ENCODE peak calls at places on chromosome 13, in seven cellular contexts. R is activated B cell treated with CpG ODN at 0.5 μM for 24 hours, O is fibroblast of lung, Y is HL-60, D is AG09319, X is lower lobe of right lung, T is AG09309. V is an unnamed sample.

GRCh38 chr13:33487575-33488243 is 202.2 kb upstream of the STARD13 start:
- DNase-seq in R (no peak), O (peak), Y (peak), D (peak), X (no peak), T (no peak), V (no peak)

GRCh38 chr13:48400820-48401219 is 12.1 kb downstream of the LPAR6 start:
- DNase-seq in R (no peak), O (peak), Y (no peak), D (peak), X (no peak), T (peak), V (no peak)

GRCh38 chr13:32210081-32210480 is 105.1 kb downstream of the ZAR1L start:
- DNase-seq in R (no peak), O (no peak), Y (no peak), D (no peak), X (no peak), T (no peak), V (no peak)

GRCh38 chr13:97359181-97360057 is 74.5 kb upstream of the RAP2A start:
- DNase-seq in R (no peak), O (peak), Y (peak), D (no peak), X (no peak), T (peak), V (peak)

GRCh38 chr13:32737111-32737571 is 150.9 kb downstream of the PDS5B start:
- DNase-seq in R (no peak), O (peak), Y (no peak), D (no peak), X (no peak), T (no peak), V (no peak)

GRCh38 chr13:32587014-32587773 is 942 bp downstream of the PDS5B start:
- DNase-seq in R (peak), O (peak), Y (peak), D (peak), X (peak), T (no peak), V (peak)

GRCh38 chr13:79481685-79482052 is 714 bp downstream of the NDFIP2 start:
- DNase-seq in R (peak), O (no peak), Y (peak), D (no peak), X (no peak), T (no peak), V (no peak)

GRCh38 chr13:92303428-92303827 is 905.0 kb downstream of the GPC5 start:
- DNase-seq in R (no peak), O (peak), Y (no peak), D (no peak), X (no peak), T (no peak), V (no peak)

GRCh38 chr13:51905787-51906186 is 44.0 kb downstream of the CCDC70 start:
- DNase-seq in R (no peak), O (no peak), Y (no peak), D (no peak), X (no peak), T (no peak), V (no peak)

GRCh38 chr13:75407473-75407872 is 74.5 kb downstream of the TBC1D4 start:
- DNase-seq in R (no peak), O (no peak), Y (no peak), D (no peak), X (no peak), T (no peak), V (no peak)

GRCh38 chr13:67518785-67519184 is 288.6 kb upstream of the PCDH9 start:
- DNase-seq in R (no peak), O (no peak), Y (no peak), D (no peak), X (no peak), T (no peak), V (no peak)

GRCh38 chr13:50914848-50915247 is 5.3 kb downstream of the RNASEH2B start:
- DNase-seq in R (no peak), O (no peak), Y (no peak), D (no peak), X (no peak), T (no peak), V (no peak)

GRCh38 chr13:35994131-35994966 is 136.8 kb downstream of the DCLK1 start:
- DNase-seq in R (no peak), O (peak), Y (no peak), D (peak), X (no peak), T (peak), V (no peak)

GRCh38 chr13:29508130-29508873 is 87.2 kb downstream of the SLC7A1 start:
- DNase-seq in R (peak), O (peak), Y (peak), D (peak), X (peak), T (peak), V (peak)

GRCh38 chr13:23674795-23675640 is 104.8 kb downstream of the TNFRSF19 start:
- DNase-seq in R (no peak), O (peak), Y (no peak), D (peak), X (no peak), T (peak), V (no peak)

GRCh38 chr13:44967656-44968451 is 21.4 kb downstream of the NUFIP1 start:
- DNase-seq in R (no peak), O (peak), Y (no peak), D (no peak), X (no peak), T (no peak), V (no peak)

GRCh38 chr13:45325806-45326205 is 15.2 kb downstream of the TPT1 start:
- DNase-seq in R (no peak), O (peak), Y (peak), D (no peak), X (no peak), T (peak), V (no peak)

GRCh38 chr13:91203430-91203829 is 144.1 kb upstream of the MIR17HG start:
- DNase-seq in R (no peak), O (no peak), Y (no peak), D (no peak), X (no peak), T (no peak), V (no peak)

GRCh38 chr13:91199866-91200265 is 147.6 kb upstream of the MIR17HG start:
- DNase-seq in R (no peak), O (no peak), Y (no peak), D (no peak), X (no peak), T (no peak), V (no peak)

GRCh38 chr13:91195789-91196188 is 151.7 kb upstream of the MIR17HG start:
- DNase-seq in R (no peak), O (no peak), Y (no peak), D (no peak), X (no peak), T (no peak), V (no peak)

GRCh38 chr13:91196958-91197357 is 150.5 kb upstream of the MIR17HG start:
- DNase-seq in R (no peak), O (no peak), Y (no peak), D (no peak), X (no peak), T (no peak), V (no peak)

DNA sequence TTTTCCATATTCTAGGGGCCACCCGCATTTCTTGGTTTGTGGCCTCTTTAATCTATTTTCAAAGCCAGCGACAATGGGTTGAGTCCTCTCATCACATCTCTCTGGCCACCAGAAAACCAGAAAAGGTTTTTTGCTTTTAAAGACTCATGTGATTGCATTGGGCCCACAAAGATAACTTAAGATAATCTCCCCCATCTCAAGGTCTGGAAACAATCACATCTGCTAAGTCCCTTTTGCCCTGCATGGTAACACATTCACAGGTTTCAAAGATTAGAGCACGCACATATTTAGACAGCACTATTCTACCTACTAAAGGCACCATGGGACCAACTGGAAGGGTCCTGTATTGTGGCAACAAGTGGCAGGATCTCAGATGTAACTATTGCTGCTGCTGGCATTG is 147.0 kb upstream of the MIR17HG start:
- DNase-seq in R (no peak), O (no peak), Y (no peak), D (no peak), X (no peak), T (no peak), V (no peak)
- TF ChIP-seq CTCF in R (no peak), O (no peak), Y (no peak), D (no peak), X (no peak), T (no peak), V (no peak)

DNA sequence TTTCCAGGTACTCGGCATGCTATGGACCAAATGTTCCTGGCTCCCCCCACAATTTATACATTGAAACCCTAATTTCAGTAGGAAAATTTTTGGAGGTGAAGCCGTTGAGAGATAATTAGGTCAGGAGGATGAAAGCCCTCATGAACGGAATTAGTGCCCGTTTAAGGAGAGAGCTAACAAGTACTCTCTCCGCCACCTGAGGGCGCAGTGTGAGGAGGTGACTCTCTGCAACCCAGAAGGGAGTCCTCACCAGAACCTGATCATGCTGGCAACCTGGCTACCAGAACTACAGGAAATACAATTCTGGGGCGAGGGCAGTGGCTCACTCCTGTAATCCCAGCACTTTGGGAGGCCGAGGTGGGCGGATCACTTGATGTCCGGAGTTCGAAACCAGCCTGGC is 397.8 kb downstream of the SLITRK5 start:
- DNase-seq in R (no peak), O (no peak), Y (no peak), D (no peak), X (no peak), T (no peak), V (no peak)
- TF ChIP-seq CTCF in R (no peak), O (no peak), Y (no peak), D (no peak), X (no peak), T (no peak), V (no peak)

DNA sequence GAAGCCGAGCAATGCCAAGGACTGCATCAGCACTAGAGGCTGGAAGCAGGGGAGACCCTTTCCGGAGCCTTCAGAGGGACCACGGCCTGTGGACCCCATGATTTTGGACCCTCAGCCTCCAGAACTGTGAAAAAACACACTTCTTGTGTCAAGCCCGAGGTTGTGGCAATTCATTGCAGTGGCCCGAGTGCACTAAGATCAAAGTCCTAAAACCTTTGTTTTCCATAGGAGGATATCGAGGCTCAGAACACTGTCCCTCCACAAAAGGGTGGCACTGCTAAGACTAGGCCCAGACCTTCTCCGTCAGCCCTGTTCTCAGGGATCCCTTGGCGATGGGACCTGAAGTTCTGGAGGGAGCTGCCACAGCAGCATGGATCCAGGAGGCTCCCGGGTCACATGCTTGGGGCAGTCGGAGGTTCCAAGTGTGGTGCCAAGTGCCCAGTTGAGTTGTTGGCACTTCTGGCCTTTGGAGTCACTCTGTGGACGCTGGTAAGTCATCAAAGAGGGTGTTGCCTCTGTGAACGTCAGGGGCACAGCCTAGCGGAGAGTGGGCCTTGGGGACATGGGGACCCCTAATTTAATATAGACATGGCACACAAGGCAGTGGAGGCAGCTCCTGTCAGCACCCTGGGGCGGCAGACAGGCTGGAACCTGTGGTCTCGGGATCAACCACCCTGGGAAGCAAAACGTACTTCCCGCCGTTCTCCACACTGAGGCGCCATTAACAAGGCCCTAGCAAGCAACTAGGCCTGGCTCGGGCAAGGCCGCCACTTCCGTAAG is 199.2 kb downstream of the COL4A1 start:
- DNase-seq in R (no peak), O (no peak), Y (no peak), D (no peak), X (no peak), T (no peak), V (no peak)
- TF ChIP-seq CTCF in R (no peak), O (no peak), Y (no peak), D (no peak), X (peak), T (no peak), V (peak)

GRCh38 chr13:107678075-107678689 is 537.2 kb downstream of the LIG4 start:
- DNase-seq in R (no peak), O (peak), Y (no peak), D (no peak), X (no peak), T (peak), V (no peak)
- TF ChIP-seq CTCF in R (no peak), O (peak), Y (no peak), D (peak), X (no peak), T (peak), V (no peak)

GRCh38 chr13:99929866-99930265 is 41.7 kb downstream of the ZIC5 start:
- DNase-seq in R (no peak), O (no peak), Y (no peak), D (no peak), X (no peak), T (no peak), V (no peak)
- TF ChIP-seq CTCF in R (no peak), O (no peak), Y (no peak), D (no peak), X (no peak), T (no peak), V (no peak)

GRCh38 chr13:94224670-94225069 is 254.8 kb downstream of the DCT start:
- DNase-seq in R (no peak), O (no peak), Y (no peak), D (no peak), X (no peak), T (no peak), V (no peak)
- TF ChIP-seq CTCF in R (no peak), O (no peak), Y (no peak), D (peak), X (no peak), T (no peak), V (no peak)

GRCh38 chr13:77810430-77810829 is 108.2 kb downstream of the EDNRB start:
- DNase-seq in R (no peak), O (peak), Y (peak), D (no peak), X (no peak), T (no peak), V (no peak)
- TF ChIP-seq CTCF in R (no peak), O (peak), Y (peak), D (peak), X (peak), T (peak), V (peak)

DNA sequence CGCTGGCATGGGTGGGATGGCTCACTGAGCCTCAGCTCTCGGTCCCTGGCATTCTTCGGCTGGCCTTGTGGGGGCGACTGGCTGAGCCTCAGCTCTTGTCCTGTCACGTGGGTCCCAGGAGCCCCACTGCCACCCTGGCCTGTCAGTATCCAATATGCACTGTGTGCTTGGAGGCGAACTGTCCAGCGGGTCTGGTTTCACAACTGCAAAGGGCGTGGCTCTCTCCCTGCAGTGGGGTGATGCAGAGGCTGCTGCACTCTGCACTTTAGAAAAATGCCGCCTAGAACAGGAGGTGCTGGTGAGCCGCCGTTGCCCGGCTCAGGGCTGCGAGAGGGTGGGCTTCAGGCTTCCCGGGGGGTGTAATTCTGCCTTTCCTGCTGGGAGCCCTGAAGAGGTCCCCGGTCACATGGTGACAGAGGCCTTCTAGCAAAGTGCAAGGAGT is 17.0 kb upstream of the TMEM255B start:
- DNase-seq in R (no peak), O (peak), Y (peak), D (no peak), X (peak), T (no peak), V (peak)
- TF ChIP-seq CTCF in R (no peak), O (no peak), Y (no peak), D (no peak), X (peak), T (peak), V (peak)

GRCh38 chr13:41196620-41197019 is 2.3 kb upstream of the KBTBD7 start:
- DNase-seq in R (no peak), O (no peak), Y (no peak), D (no peak), X (no peak), T (no peak), V (no peak)
- TF ChIP-seq CTCF in R (no peak), O (no peak), Y (no peak), D (no peak), X (no peak), T (peak), V (no peak)

V was measured in CD14-positive monocyte.